ENCODE peak calls at places on chromosomes 13 and 19, in seven cellular contexts. One of them, this sample, is unnamed.

GRCh38 chr13:98648141-98648540 is 71.2 kb upstream of the STK24 start:
- DNase-seq in heart right ventricle: no peak
- DNase-seq in activated CD4-positive, alpha-beta memory T cell treated with anti-CD3 and anti-CD28 coated beads, Interleukin-2, amount 10 ng/mL, durations not matched to agents 7 days and 5 days: no peak
- DNase-seq in B cell: no peak
- DNase-seq in activated T-cell treated with anti-CD3 and anti-CD28 coated beads for 1 hour: no peak
- DNase-seq in DMS53: no peak
- DNase-seq in fibroblast of gingiva: no peak
- DNase-seq in this sample: no peak

GRCh38 chr19:2051771-2052704 is 994 bp upstream of the MKNK2 start:
- DNase-seq in fibroblast of gingiva: no peak
- DNase-seq in B cell: peak; percentile 82
- DNase-seq in activated T-cell treated with anti-CD3 and anti-CD28 coated beads for 1 hour: peak; percentile 24
- DNase-seq in activated CD4-positive, alpha-beta memory T cell treated with anti-CD3 and anti-CD28 coated beads, Interleukin-2, amount 10 ng/mL, durations not matched to agents 7 days and 5 days: peak; percentile 48
- DNase-seq in DMS53: peak; percentile 59
- DNase-seq in heart right ventricle: peak; percentile 76
- DNase-seq in this sample: peak; percentile 44

GRCh38 chr13:33787051-33787591 is 30.8 kb upstream of the RFC3 start:
- DNase-seq in heart right ventricle: no peak
- DNase-seq in fibroblast of gingiva: peak; percentile 22
- DNase-seq in activated CD4-positive, alpha-beta memory T cell treated with anti-CD3 and anti-CD28 coated beads, Interleukin-2, amount 10 ng/mL, durations not matched to agents 7 days and 5 days: peak; percentile 17
- DNase-seq in B cell: no peak
- DNase-seq in activated T-cell treated with anti-CD3 and anti-CD28 coated beads for 1 hour: no peak
- DNase-seq in DMS53: peak; percentile 69
- DNase-seq in this sample: peak; percentile 55

GRCh38 chr13:99948907-99949656 is 22.5 kb downstream of the ZIC5 start:
- DNase-seq in heart right ventricle: no peak
- DNase-seq in activated T-cell treated with anti-CD3 and anti-CD28 coated beads for 1 hour: no peak
- DNase-seq in activated CD4-positive, alpha-beta memory T cell treated with anti-CD3 and anti-CD28 coated beads, Interleukin-2, amount 10 ng/mL, durations not matched to agents 7 days and 5 days: no peak
- DNase-seq in DMS53: no peak
- DNase-seq in fibroblast of gingiva: no peak
- DNase-seq in B cell: no peak
- DNase-seq in this sample: no peak

GRCh38 chr13:94829801-94830200 is 117.5 kb upstream of the SOX21 start:
- DNase-seq in activated T-cell treated with anti-CD3 and anti-CD28 coated beads for 1 hour: no peak
- DNase-seq in DMS53: no peak
- DNase-seq in heart right ventricle: no peak
- DNase-seq in B cell: no peak
- DNase-seq in fibroblast of gingiva: no peak
- DNase-seq in activated CD4-positive, alpha-beta memory T cell treated with anti-CD3 and anti-CD28 coated beads, Interleukin-2, amount 10 ng/mL, durations not matched to agents 7 days and 5 days: no peak
- DNase-seq in this sample: no peak

GRCh38 chr13:99658266-99658991 is 157.2 kb downstream of the TM9SF2 start:
- DNase-seq in B cell: no peak
- DNase-seq in activated T-cell treated with anti-CD3 and anti-CD28 coated beads for 1 hour: peak; percentile 39
- DNase-seq in fibroblast of gingiva: peak; percentile 62
- DNase-seq in DMS53: peak; percentile 58
- DNase-seq in heart right ventricle: peak; percentile 50
- DNase-seq in activated CD4-positive, alpha-beta memory T cell treated with anti-CD3 and anti-CD28 coated beads, Interleukin-2, amount 10 ng/mL, durations not matched to agents 7 days and 5 days: peak; percentile 57
- DNase-seq in this sample: peak; percentile 59

GRCh38 chr13:22482496-22483000 is 698.2 kb upstream of the SGCG start:
- DNase-seq in activated CD4-positive, alpha-beta memory T cell treated with anti-CD3 and anti-CD28 coated beads, Interleukin-2, amount 10 ng/mL, durations not matched to agents 7 days and 5 days: no peak
- DNase-seq in activated T-cell treated with anti-CD3 and anti-CD28 coated beads for 1 hour: no peak
- DNase-seq in fibroblast of gingiva: no peak
- DNase-seq in B cell: no peak
- DNase-seq in DMS53: no peak
- DNase-seq in heart right ventricle: no peak
- DNase-seq in this sample: no peak

GRCh38 chr13:28637714-28638355 is 21.1 kb upstream of the POMP start:
- DNase-seq in heart right ventricle: peak; percentile 25
- DNase-seq in activated T-cell treated with anti-CD3 and anti-CD28 coated beads for 1 hour: no peak
- DNase-seq in B cell: no peak
- DNase-seq in DMS53: peak; percentile 71
- DNase-seq in fibroblast of gingiva: no peak
- DNase-seq in activated CD4-positive, alpha-beta memory T cell treated with anti-CD3 and anti-CD28 coated beads, Interleukin-2, amount 10 ng/mL, durations not matched to agents 7 days and 5 days: no peak
- DNase-seq in this sample: peak; percentile 56

GRCh38 chr19:3201072-3201700 is 15.5 kb downstream of the NCLN start:
- DNase-seq in DMS53: no peak
- DNase-seq in fibroblast of gingiva: no peak
- DNase-seq in heart right ventricle: no peak
- DNase-seq in activated T-cell treated with anti-CD3 and anti-CD28 coated beads for 1 hour: no peak
- DNase-seq in activated CD4-positive, alpha-beta memory T cell treated with anti-CD3 and anti-CD28 coated beads, Interleukin-2, amount 10 ng/mL, durations not matched to agents 7 days and 5 days: no peak
- DNase-seq in B cell: no peak
- DNase-seq in this sample: no peak

GRCh38 chr13:97001641-97002040 is 7.4 kb upstream of the OXGR1 start:
- DNase-seq in fibroblast of gingiva: no peak
- DNase-seq in activated CD4-positive, alpha-beta memory T cell treated with anti-CD3 and anti-CD28 coated beads, Interleukin-2, amount 10 ng/mL, durations not matched to agents 7 days and 5 days: no peak
- DNase-seq in B cell: no peak
- DNase-seq in heart right ventricle: no peak
- DNase-seq in DMS53: no peak
- DNase-seq in activated T-cell treated with anti-CD3 and anti-CD28 coated beads for 1 hour: no peak
- DNase-seq in this sample: no peak

GRCh38 chr13:99987180-99988047 is 5.8 kb downstream of the ZIC2 start:
- DNase-seq in B cell: no peak
- DNase-seq in activated T-cell treated with anti-CD3 and anti-CD28 coated beads for 1 hour: no peak
- DNase-seq in fibroblast of gingiva: no peak
- DNase-seq in activated CD4-positive, alpha-beta memory T cell treated with anti-CD3 and anti-CD28 coated beads, Interleukin-2, amount 10 ng/mL, durations not matched to agents 7 days and 5 days: no peak
- DNase-seq in heart right ventricle: no peak
- DNase-seq in DMS53: no peak
- DNase-seq in this sample: no peak

GRCh38 chr19:30390356-30390988 is 18.3 kb downstream of the ZNF536 start:
- DNase-seq in activated CD4-positive, alpha-beta memory T cell treated with anti-CD3 and anti-CD28 coated beads, Interleukin-2, amount 10 ng/mL, durations not matched to agents 7 days and 5 days: no peak
- DNase-seq in B cell: no peak
- DNase-seq in fibroblast of gingiva: no peak
- DNase-seq in activated T-cell treated with anti-CD3 and anti-CD28 coated beads for 1 hour: no peak
- DNase-seq in DMS53: no peak
- DNase-seq in heart right ventricle: no peak
- DNase-seq in this sample: no peak

GRCh38 chr13:109874921-109875454 is 88.6 kb upstream of the IRS2 start:
- DNase-seq in activated CD4-positive, alpha-beta memory T cell treated with anti-CD3 and anti-CD28 coated beads, Interleukin-2, amount 10 ng/mL, durations not matched to agents 7 days and 5 days: no peak
- DNase-seq in DMS53: no peak
- DNase-seq in B cell: no peak
- DNase-seq in heart right ventricle: no peak
- DNase-seq in fibroblast of gingiva: peak; percentile 63
- DNase-seq in activated T-cell treated with anti-CD3 and anti-CD28 coated beads for 1 hour: no peak
- DNase-seq in this sample: no peak

GRCh38 chr13:50124536-50125305 is 109.5 kb downstream of the KCNRG start:
- DNase-seq in B cell: peak; percentile 97
- DNase-seq in heart right ventricle: peak; percentile 97
- DNase-seq in activated T-cell treated with anti-CD3 and anti-CD28 coated beads for 1 hour: peak; percentile 92
- DNase-seq in fibroblast of gingiva: peak; percentile 33
- DNase-seq in DMS53: peak; percentile 86
- DNase-seq in activated CD4-positive, alpha-beta memory T cell treated with anti-CD3 and anti-CD28 coated beads, Interleukin-2, amount 10 ng/mL, durations not matched to agents 7 days and 5 days: peak; percentile 95
- DNase-seq in this sample: no peak

GRCh38 chr13:92843549-92843948 is 383.1 kb upstream of the GPC6 start:
- DNase-seq in heart right ventricle: no peak
- DNase-seq in activated T-cell treated with anti-CD3 and anti-CD28 coated beads for 1 hour: no peak
- DNase-seq in DMS53: peak; percentile 72
- DNase-seq in B cell: no peak
- DNase-seq in fibroblast of gingiva: peak; percentile 84
- DNase-seq in activated CD4-positive, alpha-beta memory T cell treated with anti-CD3 and anti-CD28 coated beads, Interleukin-2, amount 10 ng/mL, durations not matched to agents 7 days and 5 days: no peak
- DNase-seq in this sample: no peak

GRCh38 chr13:60392136-60392535 is 4.9 kb upstream of the TDRD3 start:
- DNase-seq in DMS53: no peak
- DNase-seq in activated CD4-positive, alpha-beta memory T cell treated with anti-CD3 and anti-CD28 coated beads, Interleukin-2, amount 10 ng/mL, durations not matched to agents 7 days and 5 days: no peak
- DNase-seq in B cell: no peak
- DNase-seq in activated T-cell treated with anti-CD3 and anti-CD28 coated beads for 1 hour: no peak
- DNase-seq in fibroblast of gingiva: no peak
- DNase-seq in heart right ventricle: no peak
- DNase-seq in this sample: no peak

GRCh38 chr19:5345895-5346386 is 5.3 kb upstream of the PTPRS start:
- DNase-seq in fibroblast of gingiva: no peak
- DNase-seq in activated CD4-positive, alpha-beta memory T cell treated with anti-CD3 and anti-CD28 coated beads, Interleukin-2, amount 10 ng/mL, durations not matched to agents 7 days and 5 days: no peak
- DNase-seq in DMS53: no peak
- DNase-seq in B cell: no peak
- DNase-seq in heart right ventricle: no peak
- DNase-seq in activated T-cell treated with anti-CD3 and anti-CD28 coated beads for 1 hour: no peak
- DNase-seq in this sample: no peak

GRCh38 chr13:106291006-106291405 is 244.5 kb downstream of the EFNB2 start:
- DNase-seq in fibroblast of gingiva: no peak
- DNase-seq in activated CD4-positive, alpha-beta memory T cell treated with anti-CD3 and anti-CD28 coated beads, Interleukin-2, amount 10 ng/mL, durations not matched to agents 7 days and 5 days: no peak
- DNase-seq in activated T-cell treated with anti-CD3 and anti-CD28 coated beads for 1 hour: no peak
- DNase-seq in heart right ventricle: no peak
- DNase-seq in B cell: no peak
- DNase-seq in DMS53: peak; percentile 20
- DNase-seq in this sample: no peak

GRCh38 chr13:49585220-49586157 is at the start of gene RCBTB1:
- DNase-seq in DMS53: peak; percentile 87
- DNase-seq in activated T-cell treated with anti-CD3 and anti-CD28 coated beads for 1 hour: peak; percentile 52
- DNase-seq in heart right ventricle: peak; percentile 42
- DNase-seq in fibroblast of gingiva: peak; percentile 60
- DNase-seq in activated CD4-positive, alpha-beta memory T cell treated with anti-CD3 and anti-CD28 coated beads, Interleukin-2, amount 10 ng/mL, durations not matched to agents 7 days and 5 days: peak; percentile 73
- DNase-seq in B cell: peak; percentile 72
- DNase-seq in this sample: peak; percentile 75

GRCh38 chr19:4064551-4065260 is 2.0 kb downstream of the ZBTB7A start:
- DNase-seq in B cell: peak; percentile 54
- DNase-seq in activated CD4-positive, alpha-beta memory T cell treated with anti-CD3 and anti-CD28 coated beads, Interleukin-2, amount 10 ng/mL, durations not matched to agents 7 days and 5 days: peak; percentile 53
- DNase-seq in heart right ventricle: peak; percentile 70
- DNase-seq in activated T-cell treated with anti-CD3 and anti-CD28 coated beads for 1 hour: no peak
- DNase-seq in DMS53: peak; percentile 51
- DNase-seq in fibroblast of gingiva: peak; percentile 30
- DNase-seq in this sample: peak; percentile 74

GRCh38 chr19:16566161-16566560 is 6.1 kb downstream of the SLC35E1 start:
- DNase-seq in activated T-cell treated with anti-CD3 and anti-CD28 coated beads for 1 hour: peak; percentile 67
- DNase-seq in fibroblast of gingiva: no peak
- DNase-seq in heart right ventricle: no peak
- DNase-seq in activated CD4-positive, alpha-beta memory T cell treated with anti-CD3 and anti-CD28 coated beads, Interleukin-2, amount 10 ng/mL, durations not matched to agents 7 days and 5 days: peak; percentile 91
- DNase-seq in B cell: peak; percentile 56
- DNase-seq in DMS53: no peak
- DNase-seq in this sample: peak; percentile 91

GRCh38 chr19:49858591-49858985 is 7.6 kb downstream of the PTOV1 start:
- DNase-seq in fibroblast of gingiva: no peak
- DNase-seq in DMS53: peak; percentile 35
- DNase-seq in heart right ventricle: no peak
- DNase-seq in activated CD4-positive, alpha-beta memory T cell treated with anti-CD3 and anti-CD28 coated beads, Interleukin-2, amount 10 ng/mL, durations not matched to agents 7 days and 5 days: no peak
- DNase-seq in B cell: no peak
- DNase-seq in activated T-cell treated with anti-CD3 and anti-CD28 coated beads for 1 hour: no peak
- DNase-seq in this sample: no peak

GRCh38 chr19:54364775-54365257 is at the start of gene LAIR1:
- DNase-seq in activated CD4-positive, alpha-beta memory T cell treated with anti-CD3 and anti-CD28 coated beads, Interleukin-2, amount 10 ng/mL, durations not matched to agents 7 days and 5 days: peak; percentile 66
- DNase-seq in B cell: peak; percentile 60
- DNase-seq in heart right ventricle: no peak
- DNase-seq in fibroblast of gingiva: peak; percentile 18
- DNase-seq in DMS53: no peak
- DNase-seq in activated T-cell treated with anti-CD3 and anti-CD28 coated beads for 1 hour: peak; percentile 52
- DNase-seq in this sample: peak; percentile 85

GRCh38 chr13:93621051-93621450 is 394.4 kb downstream of the GPC6 start:
- DNase-seq in fibroblast of gingiva: no peak
- DNase-seq in activated T-cell treated with anti-CD3 and anti-CD28 coated beads for 1 hour: no peak
- DNase-seq in DMS53: no peak
- DNase-seq in activated CD4-positive, alpha-beta memory T cell treated with anti-CD3 and anti-CD28 coated beads, Interleukin-2, amount 10 ng/mL, durations not matched to agents 7 days and 5 days: no peak
- DNase-seq in heart right ventricle: no peak
- DNase-seq in B cell: no peak
- DNase-seq in this sample: no peak

GRCh38 chr19:19482785-19483625 is 32.3 kb downstream of the TSSK6 start:
- DNase-seq in activated T-cell treated with anti-CD3 and anti-CD28 coated beads for 1 hour: no peak
- DNase-seq in B cell: no peak
- DNase-seq in DMS53: no peak
- DNase-seq in fibroblast of gingiva: no peak
- DNase-seq in heart right ventricle: no peak
- DNase-seq in activated CD4-positive, alpha-beta memory T cell treated with anti-CD3 and anti-CD28 coated beads, Interleukin-2, amount 10 ng/mL, durations not matched to agents 7 days and 5 days: no peak
- DNase-seq in this sample: no peak

GRCh38 chr13:69496951-69497350 is 610.7 kb upstream of the ATXN8OS start:
- DNase-seq in activated CD4-positive, alpha-beta memory T cell treated with anti-CD3 and anti-CD28 coated beads, Interleukin-2, amount 10 ng/mL, durations not matched to agents 7 days and 5 days: no peak
- DNase-seq in B cell: no peak
- DNase-seq in heart right ventricle: no peak
- DNase-seq in activated T-cell treated with anti-CD3 and anti-CD28 coated beads for 1 hour: no peak
- DNase-seq in fibroblast of gingiva: no peak
- DNase-seq in DMS53: no peak
- DNase-seq in this sample: no peak

GRCh38 chr13:65909501-65909900 is 1320.6 kb downstream of the PCDH9 start:
- DNase-seq in B cell: no peak
- DNase-seq in heart right ventricle: no peak
- DNase-seq in DMS53: no peak
- DNase-seq in activated CD4-positive, alpha-beta memory T cell treated with anti-CD3 and anti-CD28 coated beads, Interleukin-2, amount 10 ng/mL, durations not matched to agents 7 days and 5 days: no peak
- DNase-seq in fibroblast of gingiva: no peak
- DNase-seq in activated T-cell treated with anti-CD3 and anti-CD28 coated beads for 1 hour: no peak
- DNase-seq in this sample: no peak

GRCh38 chr13:46751811-46752635 is 44.9 kb downstream of the ESD start:
- DNase-seq in heart right ventricle: no peak
- DNase-seq in fibroblast of gingiva: peak; percentile 5
- DNase-seq in activated CD4-positive, alpha-beta memory T cell treated with anti-CD3 and anti-CD28 coated beads, Interleukin-2, amount 10 ng/mL, durations not matched to agents 7 days and 5 days: peak; percentile 80
- DNase-seq in activated T-cell treated with anti-CD3 and anti-CD28 coated beads for 1 hour: no peak
- DNase-seq in B cell: peak; percentile 55
- DNase-seq in DMS53: no peak
- DNase-seq in this sample: peak; percentile 80

GRCh38 chr19:8592231-8593009 is 15.2 kb upstream of the MYO1F start:
- DNase-seq in activated T-cell treated with anti-CD3 and anti-CD28 coated beads for 1 hour: peak; percentile 91
- DNase-seq in fibroblast of gingiva: peak; percentile 29
- DNase-seq in heart right ventricle: peak; percentile 95
- DNase-seq in activated CD4-positive, alpha-beta memory T cell treated with anti-CD3 and anti-CD28 coated beads, Interleukin-2, amount 10 ng/mL, durations not matched to agents 7 days and 5 days: peak; percentile 84
- DNase-seq in DMS53: peak; percentile 28
- DNase-seq in B cell: peak; percentile 65
- DNase-seq in this sample: peak; percentile 26

GRCh38 chr13:25872871-25873607 is 178.8 kb downstream of the SHISA2 start:
- DNase-seq in fibroblast of gingiva: no peak
- DNase-seq in activated T-cell treated with anti-CD3 and anti-CD28 coated beads for 1 hour: no peak
- DNase-seq in DMS53: no peak
- DNase-seq in activated CD4-positive, alpha-beta memory T cell treated with anti-CD3 and anti-CD28 coated beads, Interleukin-2, amount 10 ng/mL, durations not matched to agents 7 days and 5 days: no peak
- DNase-seq in heart right ventricle: no peak
- DNase-seq in B cell: no peak
- DNase-seq in this sample: no peak

GRCh38 chr19:54549224-54549623 is 24.4 kb upstream of the LILRA2 start:
- DNase-seq in fibroblast of gingiva: no peak
- DNase-seq in DMS53: no peak
- DNase-seq in activated CD4-positive, alpha-beta memory T cell treated with anti-CD3 and anti-CD28 coated beads, Interleukin-2, amount 10 ng/mL, durations not matched to agents 7 days and 5 days: no peak
- DNase-seq in heart right ventricle: no peak
- DNase-seq in activated T-cell treated with anti-CD3 and anti-CD28 coated beads for 1 hour: no peak
- DNase-seq in B cell: no peak
- DNase-seq in this sample: no peak

GRCh38 chr13:100604909-100605308 is 16.3 kb upstream of the GGACT start:
- DNase-seq in DMS53: no peak
- DNase-seq in activated T-cell treated with anti-CD3 and anti-CD28 coated beads for 1 hour: no peak
- DNase-seq in heart right ventricle: no peak
- DNase-seq in B cell: no peak
- DNase-seq in activated CD4-positive, alpha-beta memory T cell treated with anti-CD3 and anti-CD28 coated beads, Interleukin-2, amount 10 ng/mL, durations not matched to agents 7 days and 5 days: no peak
- DNase-seq in fibroblast of gingiva: no peak
- DNase-seq in this sample: no peak

GRCh38 chr19:3463959-3464796 is 16.1 kb downstream of the SMIM24 start:
- DNase-seq in heart right ventricle: no peak
- DNase-seq in activated T-cell treated with anti-CD3 and anti-CD28 coated beads for 1 hour: no peak
- DNase-seq in fibroblast of gingiva: no peak
- DNase-seq in DMS53: no peak
- DNase-seq in activated CD4-positive, alpha-beta memory T cell treated with anti-CD3 and anti-CD28 coated beads, Interleukin-2, amount 10 ng/mL, durations not matched to agents 7 days and 5 days: no peak
- DNase-seq in B cell: no peak
- DNase-seq in this sample: no peak

GRCh38 chr13:55199132-55199531 is 1941.6 kb upstream of the PRR20A start:
- DNase-seq in activated T-cell treated with anti-CD3 and anti-CD28 coated beads for 1 hour: no peak
- DNase-seq in DMS53: peak; percentile 54
- DNase-seq in B cell: no peak
- DNase-seq in heart right ventricle: no peak
- DNase-seq in activated CD4-positive, alpha-beta memory T cell treated with anti-CD3 and anti-CD28 coated beads, Interleukin-2, amount 10 ng/mL, durations not matched to agents 7 days and 5 days: no peak
- DNase-seq in fibroblast of gingiva: no peak
- DNase-seq in this sample: no peak

GRCh38 chr13:25584975-25585374 is 213.2 kb downstream of the ATP8A2 start:
- DNase-seq in activated T-cell treated with anti-CD3 and anti-CD28 coated beads for 1 hour: no peak
- DNase-seq in fibroblast of gingiva: no peak
- DNase-seq in B cell: no peak
- DNase-seq in heart right ventricle: no peak
- DNase-seq in DMS53: peak; percentile 8
- DNase-seq in activated CD4-positive, alpha-beta memory T cell treated with anti-CD3 and anti-CD28 coated beads, Interleukin-2, amount 10 ng/mL, durations not matched to agents 7 days and 5 days: no peak
- DNase-seq in this sample: no peak

GRCh38 chr13:36986462-36987240 is 12.5 kb downstream of the ALG5 start:
- DNase-seq in fibroblast of gingiva: no peak
- DNase-seq in DMS53: peak; percentile 58
- DNase-seq in B cell: no peak
- DNase-seq in activated CD4-positive, alpha-beta memory T cell treated with anti-CD3 and anti-CD28 coated beads, Interleukin-2, amount 10 ng/mL, durations not matched to agents 7 days and 5 days: no peak
- DNase-seq in heart right ventricle: no peak
- DNase-seq in activated T-cell treated with anti-CD3 and anti-CD28 coated beads for 1 hour: no peak
- DNase-seq in this sample: no peak

GRCh38 chr13:51346397-51346796 is 6.9 kb downstream of the SERPINE3 start:
- DNase-seq in activated CD4-positive, alpha-beta memory T cell treated with anti-CD3 and anti-CD28 coated beads, Interleukin-2, amount 10 ng/mL, durations not matched to agents 7 days and 5 days: no peak
- DNase-seq in activated T-cell treated with anti-CD3 and anti-CD28 coated beads for 1 hour: no peak
- DNase-seq in heart right ventricle: no peak
- DNase-seq in DMS53: no peak
- DNase-seq in B cell: no peak
- DNase-seq in fibroblast of gingiva: no peak
- DNase-seq in this sample: no peak

This sample was measured in DND-41.